ENCODE peak calls at places on chromosomes 16 and 17, in nine cellular contexts. D is colonic mucosa, I is neural progenitor cell, C is BJ, W is hepatocyte, L is left lung, F is A549, X is ovary, S is prostate gland. Y is an unnamed sample.

GRCh38 chr16:15521758-15522509 is 87.5 kb downstream of the BMERB1 start:
- DNase-seq in X (peak), F (no peak), C (no peak), D (no peak), S (no peak), I (no peak), L (no peak), W (no peak), Y (no peak)

GRCh38 chr16:72990003-72990521 is 57.9 kb downstream of the ZFHX3 start:
- DNase-seq in F (peak), W (peak), X (peak), S (peak), L (peak), I (peak), D (peak), C (peak), Y (no peak)

GRCh38 chr16:11072420-11073153 is 128.2 kb downstream of the CLEC16A start:
- DNase-seq in D (no peak), I (no peak), X (no peak), S (no peak), C (no peak), W (no peak), F (no peak), L (no peak), Y (no peak)

GRCh38 chr17:29749045-29749825 is 126.5 kb upstream of the CORO6 start:
- DNase-seq in C (no peak), S (no peak), I (no peak), L (no peak), W (no peak), X (no peak), D (no peak), F (no peak), Y (no peak)

GRCh38 chr17:51673066-51673465 is 412.7 kb downstream of the UTP18 start:
- DNase-seq in X (no peak), I (no peak), C (no peak), S (no peak), D (no peak), L (no peak), W (no peak), F (no peak), Y (no peak)

GRCh38 chr16:1094124-1094479 is 1.9 kb downstream of the C1QTNF8 start:
- DNase-seq in I (no peak), S (no peak), C (no peak), D (no peak), F (no peak), W (no peak), X (no peak), L (no peak), Y (no peak)

GRCh38 chr16:57159447-57159846 is 26.4 kb downstream of the PSME3IP1 start:
- DNase-seq in F (no peak), W (no peak), I (no peak), D (no peak), C (no peak), X (no peak), L (no peak), S (no peak), Y (no peak)

GRCh38 chr16:22664132-22664531 is 149.8 kb upstream of the HS3ST2 start:
- DNase-seq in L (no peak), W (no peak), D (no peak), F (no peak), I (no peak), C (no peak), S (no peak), X (no peak), Y (no peak)

GRCh38 chr16:60142991-60143705 is 1409.0 kb upstream of the GOT2 start:
- DNase-seq in W (no peak), S (no peak), I (no peak), C (no peak), D (no peak), L (no peak), X (no peak), F (no peak), Y (no peak)

GRCh38 chr17:44308320-44308818 is at the start of gene RUNDC3A:
- DNase-seq in L (peak), I (peak), D (peak), S (peak), F (peak), W (peak), X (peak), C (no peak), Y (peak)

GRCh38 chr16:84462296-84463210 is 41.9 kb downstream of the MEAK7 start:
- DNase-seq in W (no peak), I (no peak), L (no peak), S (no peak), F (no peak), D (no peak), X (no peak), C (no peak), Y (no peak)

GRCh38 chr16:87240211-87241134 is 76.7 kb downstream of the C16orf95 start:
- DNase-seq in S (no peak), C (peak), L (no peak), X (no peak), D (peak), W (no peak), I (no peak), F (no peak), Y (no peak)

GRCh38 chr17:83064732-83065659 is 14.4 kb upstream of the METRNL start:
- DNase-seq in D (peak), L (peak), S (peak), X (peak), I (no peak), C (no peak), F (no peak), W (no peak), Y (peak)

GRCh38 chr16:5875416-5875815 is 777.8 kb upstream of the EEF2KMT start:
- DNase-seq in L (no peak), X (no peak), I (no peak), W (no peak), F (no peak), S (no peak), D (no peak), C (no peak), Y (no peak)
- TF ChIP-seq CTCF in L (no peak), X (no peak), I (no peak), W (no peak), F (no peak), S (no peak), D (no peak), C (no peak), Y (no peak)

GRCh38 chr17:77887464-77888241 is 70.8 kb upstream of the TNRC6C start:
- DNase-seq in W (no peak), D (peak), S (peak), F (peak), L (peak), I (peak), X (peak), C (peak), Y (peak)
- TF ChIP-seq CTCF in W (no peak), D (no peak), S (no peak), F (no peak), L (no peak), I (no peak), X (no peak), C (no peak), Y (no peak)

DNA sequence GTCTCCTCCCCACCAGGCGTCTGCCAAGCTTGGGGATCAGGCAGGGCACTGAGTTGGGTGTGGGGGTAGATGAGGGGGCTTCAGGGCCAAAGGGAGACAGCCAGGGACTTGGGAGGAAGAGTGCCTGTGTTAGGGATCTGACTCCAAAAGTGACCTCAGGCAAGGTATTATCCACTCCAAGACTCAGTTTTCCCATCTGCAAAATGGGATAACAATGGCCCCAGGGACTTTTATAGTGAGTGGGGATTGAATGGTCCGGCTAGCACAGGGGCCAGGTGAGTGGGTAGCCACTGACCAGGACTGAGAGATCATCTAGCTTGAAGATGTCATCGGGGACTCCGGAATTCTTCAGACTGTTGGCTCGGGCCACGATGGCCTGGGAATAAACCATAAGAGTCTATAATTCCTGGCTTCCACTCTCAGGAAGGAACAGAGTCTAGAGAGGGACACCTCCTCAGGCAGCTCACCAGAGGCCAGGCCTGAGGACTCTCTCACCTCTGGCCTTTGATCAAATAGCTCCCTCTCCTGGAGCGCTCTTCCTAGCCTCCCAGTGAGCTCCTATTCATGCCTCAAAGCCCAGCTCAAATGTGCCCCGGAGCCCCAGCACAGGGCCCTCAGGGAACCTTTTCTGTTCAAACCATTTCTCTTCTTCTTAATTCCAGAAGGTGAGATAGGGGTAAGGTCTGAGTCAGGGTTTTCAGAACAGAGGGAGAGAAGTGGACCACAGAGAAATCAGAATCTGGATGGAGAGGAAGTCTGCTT is 3.5 kb downstream of the FLII start:
- DNase-seq in L (no peak), X (no peak), D (no peak), C (no peak), F (no peak), W (no peak), S (no peak), I (peak), Y (no peak)
- TF ChIP-seq CTCF in L (no peak), X (no peak), D (no peak), C (no peak), F (no peak), W (no peak), S (no peak), I (peak), Y (no peak)

GRCh38 chr16:16778322-16778721 is 399.4 kb downstream of the NPIPA7 start:
- DNase-seq in X (no peak), F (no peak), W (no peak), S (no peak), L (no peak), D (no peak), C (no peak), I (no peak), Y (no peak)
- TF ChIP-seq CTCF in X (no peak), F (no peak), W (no peak), S (no peak), L (no peak), D (no peak), C (no peak), I (no peak), Y (no peak)

GRCh38 chr16:75068632-75069031 is 47.9 kb downstream of the LDHD start:
- DNase-seq in I (no peak), L (no peak), S (no peak), D (no peak), C (no peak), W (no peak), F (no peak), X (no peak), Y (no peak)
- TF ChIP-seq CTCF in I (no peak), L (no peak), S (no peak), D (no peak), C (no peak), W (no peak), F (no peak), X (no peak), Y (no peak)

DNA sequence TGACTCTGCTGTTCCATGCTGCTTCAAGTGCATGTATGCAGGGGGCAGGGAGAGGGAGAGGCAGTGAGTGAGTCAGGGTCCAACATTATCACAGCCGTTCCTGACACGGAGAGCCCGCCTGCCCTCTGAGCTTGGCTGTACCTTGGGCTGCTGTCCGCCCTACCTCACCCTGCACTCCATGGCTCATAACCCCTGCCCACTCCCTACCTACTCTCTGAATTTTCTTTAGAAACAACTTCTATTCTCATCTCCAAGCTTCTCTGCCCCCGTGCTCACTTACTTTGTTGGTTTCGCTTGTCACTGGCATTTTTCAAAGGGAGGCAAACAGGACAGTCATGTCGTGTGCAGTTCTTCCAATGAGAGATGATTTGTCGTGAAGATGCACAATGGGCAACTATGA is 74.4 kb upstream of the TRAP1 start:
- DNase-seq in S (no peak), D (no peak), X (no peak), L (no peak), F (no peak), W (no peak), I (no peak), C (no peak), Y (no peak)
- TF ChIP-seq CTCF in S (no peak), D (no peak), X (no peak), L (no peak), F (no peak), W (no peak), I (no peak), C (no peak), Y (no peak)

Y was measured in dorsolateral prefrontal cortex.